ENCODE peak calls at places on chromosome 10, in six cellular contexts. One of them, this sample, is unnamed.

GRCh38 chr10:55629792-55630490 is 731.1 kb downstream of the ZWINT start:
- DNase-seq in OCI-LY7: no peak
- DNase-seq in GM23338: peak; percentile 65
- DNase-seq in PC-3: peak; percentile 78
- DNase-seq in SK-N-SH: peak; percentile 64
- DNase-seq in HCT116: no peak
- DNase-seq in this sample: peak; percentile 75

GRCh38 chr10:72764151-72764550 is 72.2 kb downstream of the MCU start:
- DNase-seq in OCI-LY7: no peak
- DNase-seq in GM23338: no peak
- DNase-seq in PC-3: peak; percentile 87
- DNase-seq in SK-N-SH: no peak
- DNase-seq in HCT116: no peak
- DNase-seq in this sample: no peak

GRCh38 chr10:8656261-8656660 is 601.8 kb downstream of the GATA3 start:
- DNase-seq in OCI-LY7: no peak
- DNase-seq in GM23338: no peak
- DNase-seq in PC-3: no peak
- DNase-seq in SK-N-SH: no peak
- DNase-seq in HCT116: no peak
- DNase-seq in this sample: no peak

GRCh38 chr10:79079074-79079397 is 10.3 kb downstream of the ZMIZ1 start:
- DNase-seq in OCI-LY7: no peak
- DNase-seq in GM23338: no peak
- DNase-seq in PC-3: no peak
- DNase-seq in SK-N-SH: no peak
- DNase-seq in HCT116: no peak
- DNase-seq in this sample: no peak

GRCh38 chr10:102289356-102289755 is 44.0 kb downstream of the GBF1 start:
- DNase-seq in OCI-LY7: no peak
- DNase-seq in GM23338: no peak
- DNase-seq in PC-3: no peak
- DNase-seq in SK-N-SH: no peak
- DNase-seq in HCT116: no peak
- DNase-seq in this sample: no peak

GRCh38 chr10:113273151-113273876 is 279.5 kb upstream of the HABP2 start:
- DNase-seq in OCI-LY7: no peak
- DNase-seq in GM23338: peak; percentile 25
- DNase-seq in PC-3: no peak
- DNase-seq in SK-N-SH: no peak
- DNase-seq in HCT116: no peak
- DNase-seq in this sample: peak; percentile 47

GRCh38 chr10:19788075-19788686 is 28.1 kb upstream of the PLXDC2 start:
- DNase-seq in OCI-LY7: peak; percentile 30
- DNase-seq in GM23338: peak; percentile 89
- DNase-seq in PC-3: peak; percentile 55
- DNase-seq in SK-N-SH: peak; percentile 32
- DNase-seq in HCT116: no peak
- DNase-seq in this sample: peak; percentile 66

GRCh38 chr10:15558136-15558535 is 161.6 kb downstream of the ITGA8 start:
- DNase-seq in OCI-LY7: no peak
- DNase-seq in GM23338: no peak
- DNase-seq in PC-3: no peak
- DNase-seq in SK-N-SH: no peak
- DNase-seq in HCT116: no peak
- DNase-seq in this sample: no peak

GRCh38 chr10:126500866-126501265 is 112.6 kb upstream of the ADAM12 start:
- DNase-seq in OCI-LY7: no peak
- DNase-seq in GM23338: no peak
- DNase-seq in PC-3: no peak
- DNase-seq in SK-N-SH: no peak
- DNase-seq in HCT116: no peak
- DNase-seq in this sample: no peak

GRCh38 chr10:122164028-122164601 is 107.0 kb upstream of the BTBD16 start:
- DNase-seq in OCI-LY7: no peak
- DNase-seq in GM23338: peak; percentile 36
- DNase-seq in PC-3: no peak
- DNase-seq in SK-N-SH: peak; percentile 82
- DNase-seq in HCT116: no peak
- DNase-seq in this sample: peak; percentile 60

GRCh38 chr10:120581496-120581895 is 124.5 kb downstream of the PLPP4 start:
- DNase-seq in OCI-LY7: no peak
- DNase-seq in GM23338: peak; percentile 59
- DNase-seq in PC-3: no peak
- DNase-seq in SK-N-SH: no peak
- DNase-seq in HCT116: peak; percentile 12
- DNase-seq in this sample: peak; percentile 18

GRCh38 chr10:32318476-32318896 is 28.5 kb downstream of the EPC1 start:
- DNase-seq in OCI-LY7: peak; percentile 33
- DNase-seq in GM23338: no peak
- DNase-seq in PC-3: no peak
- DNase-seq in SK-N-SH: no peak
- DNase-seq in HCT116: no peak
- DNase-seq in this sample: no peak

GRCh38 chr10:59880976-59881510 is 25.3 kb downstream of the CCDC6 start:
- DNase-seq in OCI-LY7: no peak
- DNase-seq in GM23338: no peak
- DNase-seq in PC-3: no peak
- DNase-seq in SK-N-SH: no peak
- DNase-seq in HCT116: no peak
- DNase-seq in this sample: no peak

GRCh38 chr10:78260141-78260540 is 226.5 kb downstream of the RPS24 start:
- DNase-seq in OCI-LY7: no peak
- DNase-seq in GM23338: peak; percentile 48
- DNase-seq in PC-3: no peak
- DNase-seq in SK-N-SH: peak; percentile 82
- DNase-seq in HCT116: no peak
- DNase-seq in this sample: no peak

GRCh38 chr10:30821994-30822692 is 192.6 kb upstream of the LYZL2 start:
- DNase-seq in OCI-LY7: no peak
- DNase-seq in GM23338: no peak
- DNase-seq in PC-3: no peak
- DNase-seq in SK-N-SH: no peak
- DNase-seq in HCT116: no peak
- DNase-seq in this sample: no peak

GRCh38 chr10:35611750-35612149 is 6.6 kb downstream of the GJD4 start:
- DNase-seq in OCI-LY7: no peak
- DNase-seq in GM23338: peak; percentile 49
- DNase-seq in PC-3: no peak
- DNase-seq in SK-N-SH: no peak
- DNase-seq in HCT116: no peak
- DNase-seq in this sample: peak; percentile 22

GRCh38 chr10:61984803-61985418 is 83.4 kb downstream of the ARID5B start:
- DNase-seq in OCI-LY7: no peak
- DNase-seq in GM23338: no peak
- DNase-seq in PC-3: no peak
- DNase-seq in SK-N-SH: no peak
- DNase-seq in HCT116: no peak
- DNase-seq in this sample: no peak

GRCh38 chr10:121282264-121282663 is 316.0 kb downstream of the FGFR2 start:
- DNase-seq in OCI-LY7: no peak
- DNase-seq in GM23338: no peak
- DNase-seq in PC-3: no peak
- DNase-seq in SK-N-SH: no peak
- DNase-seq in HCT116: no peak
- DNase-seq in this sample: no peak

DNA sequence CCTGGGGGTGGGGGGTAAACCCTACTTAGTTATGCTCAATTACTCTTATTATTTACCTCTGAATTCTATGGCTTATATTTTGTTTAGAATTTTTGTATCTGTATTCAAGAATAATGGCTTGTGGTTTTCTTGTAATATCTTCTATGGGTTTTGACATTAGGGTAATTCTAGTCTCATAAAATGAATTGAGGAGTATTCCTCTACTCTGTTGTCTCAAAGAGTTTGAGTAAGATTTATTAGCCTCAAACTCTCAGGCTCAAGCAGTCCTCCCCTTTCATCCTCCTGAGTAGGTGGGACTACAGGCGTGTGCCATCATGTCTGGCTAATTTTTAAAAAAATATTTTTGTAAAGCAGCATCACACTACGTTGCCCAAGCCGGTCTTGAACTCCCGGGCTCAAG is 19.6 kb upstream of the UCMA start:
- DNase-seq in OCI-LY7: no peak
- DNase-seq in GM23338: no peak
- DNase-seq in PC-3: no peak
- DNase-seq in SK-N-SH: no peak
- DNase-seq in HCT116: no peak
- DNase-seq in this sample: no peak
- H3K4me2 ChIP-seq in OCI-LY7: no peak overlapping the region
- H3K4me2 ChIP-seq in GM23338: no peak overlapping the region
- H3K4me2 ChIP-seq in PC-3: no peak overlapping the region
- H3K4me2 ChIP-seq in SK-N-SH: no peak overlapping the region
- H3K4me2 ChIP-seq in HCT116: no peak overlapping the region
- H3K4me2 ChIP-seq in this sample: no peak overlapping the region

DNA sequence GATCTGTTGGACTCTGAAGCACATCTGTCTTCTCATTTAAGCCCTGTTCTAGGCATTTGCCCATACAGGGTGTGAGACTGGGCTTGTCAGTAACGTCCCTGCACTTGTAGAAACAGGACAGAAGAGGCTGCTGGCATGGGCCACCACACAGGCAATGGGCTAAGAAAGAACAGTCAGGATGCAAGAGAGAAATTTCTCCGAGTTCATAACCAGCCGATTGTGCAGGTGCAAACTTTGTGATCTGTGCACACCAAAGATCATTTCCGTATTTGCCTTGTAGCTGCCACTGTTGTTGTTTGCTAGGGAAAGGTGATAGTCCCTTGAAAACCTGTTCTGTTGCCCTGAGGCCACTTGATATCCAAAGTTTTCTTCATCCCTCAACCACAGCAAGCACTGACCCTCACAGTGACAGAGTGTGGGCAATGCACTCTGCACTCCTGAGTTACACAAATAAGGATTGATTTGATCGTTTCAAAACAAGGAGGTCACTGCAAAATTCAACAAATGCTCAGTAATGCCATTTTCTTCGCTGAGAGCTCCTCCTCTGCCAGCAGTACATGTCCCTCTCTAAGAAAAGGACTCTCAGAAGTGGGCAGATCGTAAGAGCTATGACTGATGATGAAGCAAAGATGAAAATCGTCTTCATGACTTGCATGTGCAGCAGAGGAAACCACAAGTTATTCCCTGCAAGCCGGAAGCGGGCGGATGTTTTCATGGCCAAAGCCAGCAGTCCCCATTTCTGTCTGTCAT is 20.2 kb downstream of the KLF6 start:
- DNase-seq in OCI-LY7: peak; percentile 15
- DNase-seq in GM23338: no peak
- DNase-seq in PC-3: peak; percentile 25
- DNase-seq in SK-N-SH: no peak
- DNase-seq in HCT116: no peak
- DNase-seq in this sample: no peak
- TF ChIP-seq EZH2phosphoT487 in OCI-LY7: no peak
- TF ChIP-seq EZH2phosphoT487 in GM23338: no peak
- TF ChIP-seq EZH2phosphoT487 in PC-3: no peak
- TF ChIP-seq EZH2phosphoT487 in SK-N-SH: no peak
- TF ChIP-seq EZH2phosphoT487 in HCT116: no peak
- TF ChIP-seq EZH2phosphoT487 in this sample: no peak

DNA sequence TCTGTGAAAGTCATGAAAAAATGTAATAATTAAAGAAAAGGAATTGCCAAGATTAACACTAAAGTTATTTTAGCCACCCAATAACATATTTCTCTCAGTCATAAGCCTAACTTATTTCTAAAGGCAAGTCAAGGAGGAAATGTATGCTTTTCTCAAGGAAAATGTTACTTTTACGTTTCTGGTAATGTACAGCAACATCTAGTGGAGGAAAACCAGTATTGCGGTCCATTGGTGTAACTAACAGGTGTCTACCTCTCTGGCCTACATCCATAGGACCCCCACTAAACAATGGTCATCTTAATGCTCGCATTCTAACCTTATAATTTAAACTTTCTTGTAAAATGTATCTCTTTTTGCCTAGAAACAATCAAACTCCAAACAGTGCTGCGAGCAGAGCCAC is 437.5 kb downstream of the KIF20B start:
- DNase-seq in OCI-LY7: peak; percentile 47
- DNase-seq in GM23338: peak; percentile 69
- DNase-seq in PC-3: peak; percentile 32
- DNase-seq in SK-N-SH: no peak
- DNase-seq in HCT116: no peak
- DNase-seq in this sample: peak; percentile 20
- TF ChIP-seq CTCF in OCI-LY7: peak; percentile 78
- TF ChIP-seq CTCF in GM23338: peak; percentile 82
- TF ChIP-seq CTCF in PC-3: peak; percentile 51
- TF ChIP-seq CTCF in SK-N-SH: peak; percentile 31
- TF ChIP-seq CTCF in HCT116: peak; percentile 43
- TF ChIP-seq CTCF in this sample: peak; percentile 58

GRCh38 chr10:132452216-132452650 is 55.2 kb downstream of the PWWP2B start:
- DNase-seq in OCI-LY7: no peak
- DNase-seq in GM23338: no peak
- DNase-seq in PC-3: no peak
- DNase-seq in SK-N-SH: no peak
- DNase-seq in HCT116: no peak
- DNase-seq in this sample: peak; percentile 48
- H3K4me2 ChIP-seq in OCI-LY7: peak overlapping the region; percentile 61
- H3K4me2 ChIP-seq in GM23338: no peak overlapping the region
- H3K4me2 ChIP-seq in PC-3: no peak overlapping the region
- H3K4me2 ChIP-seq in SK-N-SH: no peak overlapping the region
- H3K4me2 ChIP-seq in HCT116: peak overlapping the region; percentile 50
- H3K4me2 ChIP-seq in this sample: no peak overlapping the region

DNA sequence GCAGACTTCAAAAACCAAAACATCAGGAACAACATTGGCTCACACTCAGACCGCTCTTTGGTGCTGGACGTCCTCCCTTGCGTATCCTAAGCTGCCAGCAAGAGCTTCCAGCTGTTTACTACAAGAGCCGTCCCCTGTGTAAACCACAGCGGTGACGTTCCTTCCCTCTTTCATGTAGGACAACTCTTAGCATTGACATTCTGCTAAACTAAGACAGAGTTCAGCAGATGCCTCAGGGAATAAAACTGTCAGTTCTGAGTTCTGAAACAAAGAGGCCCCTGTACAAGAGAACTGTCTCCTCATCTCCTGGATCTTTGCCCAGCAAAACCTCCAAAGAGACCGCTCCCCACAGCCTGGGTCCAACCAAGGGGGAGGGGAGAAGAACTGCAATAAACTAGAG is 57.8 kb upstream of the OPALIN start:
- DNase-seq in OCI-LY7: no peak
- DNase-seq in GM23338: no peak
- DNase-seq in PC-3: peak; percentile 66
- DNase-seq in SK-N-SH: no peak
- DNase-seq in HCT116: no peak
- DNase-seq in this sample: no peak
- TF ChIP-seq EZH2phosphoT487 in OCI-LY7: no peak
- TF ChIP-seq EZH2phosphoT487 in GM23338: no peak
- TF ChIP-seq EZH2phosphoT487 in PC-3: no peak
- TF ChIP-seq EZH2phosphoT487 in SK-N-SH: no peak
- TF ChIP-seq EZH2phosphoT487 in HCT116: no peak
- TF ChIP-seq EZH2phosphoT487 in this sample: no peak

GRCh38 chr10:5589963-5590511 is 65.3 kb downstream of the CALML3 start:
- DNase-seq in OCI-LY7: peak; percentile 55
- DNase-seq in GM23338: no peak
- DNase-seq in PC-3: peak; percentile 64
- DNase-seq in SK-N-SH: no peak
- DNase-seq in HCT116: no peak
- DNase-seq in this sample: no peak
- TF ChIP-seq CTCF in OCI-LY7: peak; percentile 55
- TF ChIP-seq CTCF in GM23338: peak; percentile 22
- TF ChIP-seq CTCF in PC-3: peak; percentile 35
- TF ChIP-seq CTCF in SK-N-SH: peak; percentile 18
- TF ChIP-seq CTCF in HCT116: no peak
- TF ChIP-seq CTCF in this sample: peak; percentile 16